ENCODE peak calls at places on chromosome 16, in six cellular contexts. M is OCI-LY7; W is CD4-positive, alpha-beta memory T cell; B is astrocyte; Z is cardiac muscle cell; S is lung. Q is an unnamed sample.

GRCh38 chr16:79839851-79840321 is 239.3 kb upstream of the MAF start:
- DNase-seq in M (no peak), W (no peak), B (no peak), Z (no peak), S (peak; percentile 39), Q (peak; percentile 64)

GRCh38 chr16:79312502-79312901 is 288.0 kb downstream of the MAF start:
- DNase-seq in M (no peak), W (no peak), B (no peak), Z (no peak), S (no peak), Q (no peak)

GRCh38 chr16:20409398-20410152 is at the start of gene ACSM5:
- DNase-seq in M (no peak), W (no peak), B (no peak), Z (peak; percentile 15), S (no peak), Q (peak; percentile 73)

GRCh38 chr16:15644306-15644961 is 1.5 kb upstream of the MARF1 start:
- DNase-seq in M (peak; percentile 18), W (no peak), B (no peak), Z (no peak), S (no peak), Q (no peak)

GRCh38 chr16:2178321-2179106 is 17.9 kb downstream of the CASKIN1 start:
- DNase-seq in M (no peak), W (no peak), B (no peak), Z (peak; percentile 38), S (no peak), Q (no peak)

GRCh38 chr16:117381-118365 is 20.8 kb downstream of the NPRL3 start:
- DNase-seq in M (peak; percentile 71), W (peak; percentile 67), B (no peak), Z (peak; percentile 85), S (peak; percentile 80), Q (no peak)

GRCh38 chr16:23501291-23501690 is 9.0 kb downstream of the GGA2 start:
- DNase-seq in M (no peak), W (no peak), B (no peak), Z (no peak), S (no peak), Q (no peak)

GRCh38 chr16:24887472-24887871 is 41.7 kb downstream of the SLC5A11 start:
- DNase-seq in M (no peak), W (no peak), B (no peak), Z (no peak), S (no peak), Q (no peak)

GRCh38 chr16:77434365-77435239 is at the start of gene ADAMTS18:
- DNase-seq in M (no peak), W (no peak), B (no peak), Z (peak; percentile 25), S (no peak), Q (no peak)

GRCh38 chr16:3734084-3734757 is 16.9 kb upstream of the TRAP1 start:
- DNase-seq in M (no peak), W (no peak), B (no peak), Z (no peak), S (no peak), Q (no peak)

GRCh38 chr16:56423584-56424403 is 1.6 kb downstream of the AMFR start:
- DNase-seq in M (peak; percentile 62), W (no peak), B (no peak), Z (no peak), S (no peak), Q (no peak)

GRCh38 chr16:75320435-75320834 is 69.0 kb upstream of the BCAR1 start:
- DNase-seq in M (peak; percentile 16), W (no peak), B (no peak), Z (peak; percentile 71), S (no peak), Q (no peak)

GRCh38 chr16:64094170-64094960 is 1027.5 kb downstream of the CDH11 start:
- DNase-seq in M (no peak), W (no peak), B (no peak), Z (no peak), S (no peak), Q (no peak)

GRCh38 chr16:68289621-68290329 is 21.0 kb downstream of the SLC7A6OS start:
- DNase-seq in M (peak; percentile 80), W (peak; percentile 72), B (peak; percentile 76), Z (no peak), S (no peak), Q (no peak)

GRCh38 chr16:15466131-15466530 is 31.7 kb downstream of the BMERB1 start:
- DNase-seq in M (no peak), W (no peak), B (no peak), Z (no peak), S (no peak), Q (no peak)

GRCh38 chr16:57823836-57824235 is 21.5 kb upstream of the KIFC3 start:
- DNase-seq in M (no peak), W (no peak), B (no peak), Z (no peak), S (no peak), Q (no peak)

GRCh38 chr16:67963325-67964321 is 4.8 kb downstream of the SLC12A4 start:
- DNase-seq in M (no peak), W (no peak), B (no peak), Z (peak; percentile 52), S (no peak), Q (no peak)

GRCh38 chr16:85046957-85047866 is 19.6 kb downstream of the KIAA0513 start:
- DNase-seq in M (no peak), W (no peak), B (no peak), Z (peak; percentile 83), S (peak; percentile 53), Q (no peak)

GRCh38 chr16:1914084-1914608 is 4.1 kb downstream of the HS3ST6 start:
- DNase-seq in M (no peak), W (no peak), B (no peak), Z (no peak), S (no peak), Q (no peak)

GRCh38 chr16:1466968-1467521 is 7.8 kb downstream of the CLCN7 start:
- DNase-seq in M (no peak), W (no peak), B (no peak), Z (no peak), S (no peak), Q (no peak)

GRCh38 chr16:4519274-4520058 is 19.1 kb downstream of the CDIP1 start:
- DNase-seq in M (no peak), W (no peak), B (no peak), Z (no peak), S (no peak), Q (no peak)

GRCh38 chr16:30741461-30741914 is 6.7 kb upstream of the PHKG2 start:
- DNase-seq in M (no peak), W (no peak), B (peak; percentile 89), Z (peak; percentile 64), S (peak; percentile 87), Q (no peak)

GRCh38 chr16:70743791-70744190 is 57.2 kb downstream of the VAC14 start:
- DNase-seq in M (no peak), W (no peak), B (no peak), Z (no peak), S (no peak), Q (no peak)

GRCh38 chr16:70744366-70744765 is 56.6 kb downstream of the VAC14 start:
- DNase-seq in M (no peak), W (no peak), B (no peak), Z (no peak), S (no peak), Q (no peak)

GRCh38 chr16:70746040-70746707 is 54.8 kb downstream of the VAC14 start:
- DNase-seq in M (no peak), W (no peak), B (peak; percentile 84), Z (no peak), S (peak; percentile 84), Q (peak; percentile 85)

GRCh38 chr16:70746708-70747424 is 54.1 kb downstream of the VAC14 start:
- DNase-seq in M (peak; percentile 10), W (peak; percentile 77), B (peak; percentile 86), Z (no peak), S (peak; percentile 88), Q (peak; percentile 87)

GRCh38 chr16:70745536-70746025 is 55.4 kb downstream of the VAC14 start:
- DNase-seq in M (no peak), W (no peak), B (no peak), Z (no peak), S (no peak), Q (no peak)
- H3K4me1 ChIP-seq in M (peaks cover 10% of the 10 kb centered on the region), W (peaks cover 11% of the 10 kb centered on the region), B (peaks cover 59% of the 10 kb centered on the region), Z (no peaks in the 10 kb centered on the region), S (peaks cover 2% of the 10 kb centered on the region), Q (no peaks in the 10 kb centered on the region)

GRCh38 chr16:11799017-11799381 is 1.9 kb upstream of the ZC3H7A start:
- DNase-seq in M (no peak), W (no peak), B (no peak), Z (no peak), S (no peak), Q (no peak)
- H3K4me1 ChIP-seq in M (peaks cover 45% of the 10 kb centered on the region), W (peaks cover 50% of the 10 kb centered on the region), B (peaks cover 31% of the 10 kb centered on the region), Z (peaks cover 25% of the 10 kb centered on the region), S (peaks cover 20% of the 10 kb centered on the region), Q (peaks cover 50% of the 10 kb centered on the region)

DNA sequence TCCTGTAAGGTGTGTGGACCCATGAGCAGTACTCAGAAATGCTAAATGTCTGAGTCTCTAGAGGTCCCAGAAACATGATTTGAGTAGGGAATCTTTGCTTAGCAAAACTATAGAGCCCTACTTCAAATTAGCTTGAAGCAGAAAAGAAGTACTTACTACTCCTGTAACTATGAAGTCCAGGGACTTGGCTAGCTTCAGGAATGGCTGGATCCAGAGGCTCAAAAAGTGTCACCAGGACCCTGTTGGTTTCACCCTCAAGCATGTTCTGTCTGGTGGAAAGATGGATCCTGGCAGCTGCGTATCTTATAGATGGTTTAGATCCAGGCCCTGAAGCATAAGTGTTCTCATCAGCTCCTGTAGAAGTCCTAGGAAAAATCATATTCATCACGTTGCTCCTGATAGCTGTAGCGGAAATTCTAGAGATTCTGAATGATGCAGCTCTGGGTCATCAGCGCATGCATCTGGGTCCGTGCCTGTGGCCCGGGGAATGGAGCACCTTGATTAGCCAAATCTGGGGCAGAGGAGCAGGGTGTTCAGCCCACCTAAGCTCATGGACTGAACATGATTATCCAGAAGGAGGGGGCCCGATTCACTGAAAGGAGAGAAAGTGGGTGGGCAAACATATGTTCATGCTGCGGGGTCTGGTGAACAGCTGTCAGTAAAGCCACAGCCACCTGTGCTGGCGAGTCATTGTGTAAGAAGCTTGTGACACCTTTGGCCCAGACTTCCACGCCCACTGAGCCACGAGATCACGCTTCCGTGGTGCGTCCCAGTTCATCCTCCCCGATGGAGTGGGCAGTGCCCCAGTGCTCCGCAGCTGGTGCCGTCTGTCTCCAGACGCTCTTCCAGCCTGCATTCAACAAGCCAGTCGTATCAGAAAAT is 260.6 kb downstream of the CPPED1 start:
- DNase-seq in M (peak; percentile 78), W (no peak), B (no peak), Z (no peak), S (no peak), Q (no peak)
- H3K4me1 ChIP-seq in M (peaks cover 91% of the 10 kb centered on the region), W (peaks cover 13% of the 10 kb centered on the region), B (peaks cover 24% of the 10 kb centered on the region), Z (no peaks in the 10 kb centered on the region), S (no peaks in the 10 kb centered on the region), Q (no peaks in the 10 kb centered on the region)

DNA sequence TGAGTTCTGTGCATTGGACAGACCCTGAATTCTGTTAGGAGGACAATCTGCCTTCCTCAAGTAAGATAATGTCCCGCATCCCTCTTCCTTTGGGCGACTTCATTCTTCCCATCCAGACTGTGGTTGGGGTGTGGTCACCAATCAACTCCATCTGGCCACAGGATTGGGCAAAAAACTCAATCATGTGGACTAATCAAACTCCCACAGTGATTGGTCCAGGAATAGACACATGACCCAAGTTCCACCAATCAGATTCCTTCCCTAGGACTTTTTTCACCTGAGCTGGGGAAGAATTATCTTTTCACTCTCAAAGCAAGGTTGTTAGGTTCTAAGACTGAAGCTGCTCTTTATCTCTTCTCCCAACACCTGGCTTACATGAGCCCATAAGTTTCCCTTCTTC is 13.2 kb upstream of the NKD1 start:
- DNase-seq in M (no peak), W (no peak), B (no peak), Z (no peak), S (no peak), Q (no peak)
- H3K4me1 ChIP-seq in M (no peaks in the 10 kb centered on the region), W (no peaks in the 10 kb centered on the region), B (no peaks in the 10 kb centered on the region), Z (no peaks in the 10 kb centered on the region), S (no peaks in the 10 kb centered on the region), Q (no peaks in the 10 kb centered on the region)